ENCODE peak calls at places on chromosomes 6 and 20, in five cellular contexts. K is effector CD4-positive, alpha-beta T cell; S is NCI-H345; R is HFFc6; V is cardiac fibroblast. E is an unnamed sample.

GRCh38 chr6:151325075-151326050 is 66.0 kb downstream of the ZBTB2 start:
- DNase-seq in K (no peak), R (peak; percentile 23), V (peak; percentile 89), S (no peak), E (peak; percentile 76)

GRCh38 chr20:19907326-19908056 is 109.7 kb upstream of the NAA20 start:
- DNase-seq in V (no peak), S (no peak), K (no peak), R (no peak), E (peak; percentile 54)

GRCh38 chr6:16196260-16196914 is 42.0 kb upstream of the GMPR start:
- DNase-seq in R (no peak), V (no peak), S (no peak), K (no peak), E (no peak)

GRCh38 chr6:88177961-88178464 is 11.9 kb upstream of the CNR1 start:
- DNase-seq in V (peak; percentile 83), K (no peak), R (no peak), S (no peak), E (peak; percentile 30)

GRCh38 chr6:149190228-149190831 is 127.2 kb upstream of the TAB2 start:
- DNase-seq in R (no peak), S (no peak), V (peak; percentile 49), K (no peak), E (peak; percentile 49)

GRCh38 chr20:17262786-17263185 is 35.9 kb downstream of the PCSK2 start:
- DNase-seq in K (no peak), R (no peak), S (no peak), V (no peak), E (no peak)

GRCh38 chr6:26394289-26394688 is 7.8 kb upstream of the BTN3A1 start:
- DNase-seq in V (peak; percentile 88), K (no peak), R (peak; percentile 72), S (peak; percentile 4), E (peak; percentile 79)

GRCh38 chr20:19257201-19257600 is 44.8 kb downstream of the SLC24A3 start:
- DNase-seq in K (no peak), S (no peak), V (no peak), R (no peak), E (no peak)

GRCh38 chr6:5995705-5996686 is 10.7 kb downstream of the NRN1 start:
- DNase-seq in R (peak; percentile 19), V (peak; percentile 28), K (no peak), S (peak; percentile 2), E (peak; percentile 11)

GRCh38 chr6:127938701-127939100 is 37.8 kb upstream of the THEMIS start:
- DNase-seq in S (no peak), K (no peak), R (peak; percentile 83), V (peak; percentile 83), E (peak; percentile 77)

GRCh38 chr6:14499804-14500203 is 382.2 kb downstream of the CD83 start:
- DNase-seq in R (peak; percentile 86), K (no peak), S (no peak), V (peak; percentile 77), E (peak; percentile 78)

GRCh38 chr20:38050691-38051090 is 17.1 kb downstream of the RPRD1B start:
- DNase-seq in R (no peak), V (peak; percentile 56), S (no peak), K (no peak), E (peak; percentile 40)

E was measured in fibroblast of pulmonary artery.